ENCODE peak calls at places on chromosomes 6 and 20, in four cellular contexts. E is cardiac septum, R is foreskin melanocyte, T is activated T-helper 1 cell treated with Interleukin-2 at 50 U/mL for 16 hours. J is an unnamed sample.

GRCh38 chr6:48069280-48069679 is 41.7 kb downstream of the PTCHD4 start:
- DNase-seq in T (no peak), R (no peak), E (no peak), J (no peak)

GRCh38 chr6:151675746-151676459 is 131.6 kb upstream of the ESR1 start:
- DNase-seq in T (peak), R (no peak), E (no peak), J (peak)

GRCh38 chr20:18388860-18389259 is 78.0 kb downstream of the DZANK1 start:
- DNase-seq in E (no peak), R (no peak), T (no peak), J (no peak)

GRCh38 chr6:9914951-9915350 is 499.9 kb downstream of the TFAP2A start:
- DNase-seq in E (no peak), R (no peak), T (no peak), J (no peak)

GRCh38 chr6:169342655-169343054 is 89.0 kb upstream of the THBS2 start:
- DNase-seq in E (no peak), T (no peak), R (no peak), J (no peak)

GRCh38 chr20:49479785-49480184 is 2.7 kb downstream of the KCNB1 start:
- DNase-seq in T (no peak), E (no peak), R (no peak), J (no peak)

GRCh38 chr20:34037767-34038166 is 44.1 kb downstream of the RALY start:
- DNase-seq in E (no peak), R (no peak), T (no peak), J (no peak)

GRCh38 chr6:107114872-107115694 is at the start of gene BEND3:
- DNase-seq in E (peak), T (peak), R (no peak), J (peak)

GRCh38 chr6:118939683-118940082 is 4.7 kb upstream of the MCM9 start:
- DNase-seq in T (no peak), R (no peak), E (no peak), J (no peak)